ENCODE peak calls at places on chromosomes 11 and 22, in five cellular contexts. One of them, this sample, is unnamed.

GRCh38 chr11:35112846-35113105 is 26.2 kb upstream of the CD44 start:
- DNase-seq in spleen: no peak
- DNase-seq in prostate gland: no peak
- DNase-seq in K562: no peak
- DNase-seq in stomach: no peak
- DNase-seq in this sample: no peak

GRCh38 chr11:66685276-66686099 is 7.8 kb upstream of the RBM4B start:
- DNase-seq in spleen: peak; percentile 71
- DNase-seq in prostate gland: no peak
- DNase-seq in K562: no peak
- DNase-seq in stomach: no peak
- DNase-seq in this sample: no peak

GRCh38 chr22:45010532-45010900 is 711 bp upstream of the PHF21B start:
- DNase-seq in spleen: no peak
- DNase-seq in prostate gland: no peak
- DNase-seq in K562: no peak
- DNase-seq in stomach: no peak
- DNase-seq in this sample: no peak

GRCh38 chr11:118002541-118003019 is 16.4 kb downstream of the IL10RA start:
- DNase-seq in spleen: peak; percentile 71
- DNase-seq in prostate gland: no peak
- DNase-seq in K562: peak; percentile 33
- DNase-seq in stomach: no peak
- DNase-seq in this sample: peak; percentile 91

GRCh38 chr11:114232400-114233070 is 63.7 kb upstream of the NNMT start:
- DNase-seq in spleen: no peak
- DNase-seq in prostate gland: no peak
- DNase-seq in K562: no peak
- DNase-seq in stomach: no peak
- DNase-seq in this sample: no peak

GRCh38 chr11:100956321-100956720 is 173.3 kb downstream of the PGR start:
- DNase-seq in spleen: no peak
- DNase-seq in prostate gland: no peak
- DNase-seq in K562: no peak
- DNase-seq in stomach: no peak
- DNase-seq in this sample: no peak

GRCh38 chr22:35766654-35767580 is 49.2 kb downstream of the APOL5 start:
- DNase-seq in spleen: no peak
- DNase-seq in prostate gland: no peak
- DNase-seq in K562: no peak
- DNase-seq in stomach: no peak
- DNase-seq in this sample: no peak

GRCh38 chr22:31247726-31248125 is 35.6 kb downstream of the LIMK2 start:
- DNase-seq in spleen: no peak
- DNase-seq in prostate gland: no peak
- DNase-seq in K562: no peak
- DNase-seq in stomach: no peak
- DNase-seq in this sample: no peak

GRCh38 chr11:8719260-8720190 is 36.9 kb downstream of the RPL27A start:
- DNase-seq in spleen: no peak
- DNase-seq in prostate gland: peak; percentile 68
- DNase-seq in K562: no peak
- DNase-seq in stomach: no peak
- DNase-seq in this sample: peak; percentile 92

GRCh38 chr11:34537636-34538035 is 24.0 kb upstream of the ELF5 start:
- DNase-seq in spleen: no peak
- DNase-seq in prostate gland: no peak
- DNase-seq in K562: no peak
- DNase-seq in stomach: no peak
- DNase-seq in this sample: no peak

GRCh38 chr11:93303689-93304088 is 26.9 kb upstream of the DEUP1 start:
- DNase-seq in spleen: peak; percentile 58
- DNase-seq in prostate gland: no peak
- DNase-seq in K562: no peak
- DNase-seq in stomach: no peak
- DNase-seq in this sample: no peak

GRCh38 chr22:38609371-38609770 is 39.4 kb upstream of the DMC1 start:
- DNase-seq in spleen: no peak
- DNase-seq in prostate gland: no peak
- DNase-seq in K562: no peak
- DNase-seq in stomach: no peak
- DNase-seq in this sample: no peak

GRCh38 chr22:20533879-20534265 is 26.5 kb downstream of the MED15 start:
- DNase-seq in spleen: no peak
- DNase-seq in prostate gland: no peak
- DNase-seq in K562: no peak
- DNase-seq in stomach: no peak
- DNase-seq in this sample: no peak

GRCh38 chr11:67113231-67113721 is 5.8 kb upstream of the KDM2A start:
- DNase-seq in spleen: no peak
- DNase-seq in prostate gland: no peak
- DNase-seq in K562: no peak
- DNase-seq in stomach: no peak
- DNase-seq in this sample: peak; percentile 28

GRCh38 chr11:32852142-32852541 is 22.4 kb downstream of the PRRG4 start:
- DNase-seq in spleen: no peak
- DNase-seq in prostate gland: no peak
- DNase-seq in K562: no peak
- DNase-seq in stomach: no peak
- DNase-seq in this sample: no peak

GRCh38 chr11:75816561-75817239 is 1.7 kb downstream of the UVRAG start:
- DNase-seq in spleen: no peak
- DNase-seq in prostate gland: no peak
- DNase-seq in K562: no peak
- DNase-seq in stomach: no peak
- DNase-seq in this sample: no peak

GRCh38 chr11:70225629-70226582 is 22.8 kb downstream of the FADD start:
- DNase-seq in spleen: no peak
- DNase-seq in prostate gland: no peak
- DNase-seq in K562: no peak
- DNase-seq in stomach: peak; percentile 77
- DNase-seq in this sample: no peak

GRCh38 chr22:22180738-22181514 is 63.7 kb upstream of the VPREB1 start:
- DNase-seq in spleen: no peak
- DNase-seq in prostate gland: no peak
- DNase-seq in K562: no peak
- DNase-seq in stomach: no peak
- DNase-seq in this sample: no peak

GRCh38 chr22:29621761-29622526 is 18.5 kb downstream of the NF2 start:
- DNase-seq in spleen: no peak
- DNase-seq in prostate gland: no peak
- DNase-seq in K562: no peak
- DNase-seq in stomach: no peak
- DNase-seq in this sample: no peak

GRCh38 chr11:128766687-128767086 is 72.8 kb downstream of the FLI1 start:
- DNase-seq in spleen: no peak
- DNase-seq in prostate gland: no peak
- DNase-seq in K562: no peak
- DNase-seq in stomach: no peak
- DNase-seq in this sample: no peak

GRCh38 chr11:17774232-17775034 is 39.9 kb downstream of the KCNC1 start:
- DNase-seq in spleen: peak; percentile 63
- DNase-seq in prostate gland: no peak
- DNase-seq in K562: no peak
- DNase-seq in stomach: no peak
- DNase-seq in this sample: peak; percentile 50

GRCh38 chr11:119783466-119784400 is 54.7 kb upstream of the NECTIN1 start:
- DNase-seq in spleen: peak; percentile 49
- DNase-seq in prostate gland: no peak
- DNase-seq in K562: no peak
- DNase-seq in stomach: no peak
- DNase-seq in this sample: no peak

GRCh38 chr11:61756452-61757212 is 4.2 kb downstream of the MYRF start:
- DNase-seq in spleen: no peak
- DNase-seq in prostate gland: no peak
- DNase-seq in K562: peak; percentile 74
- DNase-seq in stomach: peak; percentile 88
- DNase-seq in this sample: no peak

DNA sequence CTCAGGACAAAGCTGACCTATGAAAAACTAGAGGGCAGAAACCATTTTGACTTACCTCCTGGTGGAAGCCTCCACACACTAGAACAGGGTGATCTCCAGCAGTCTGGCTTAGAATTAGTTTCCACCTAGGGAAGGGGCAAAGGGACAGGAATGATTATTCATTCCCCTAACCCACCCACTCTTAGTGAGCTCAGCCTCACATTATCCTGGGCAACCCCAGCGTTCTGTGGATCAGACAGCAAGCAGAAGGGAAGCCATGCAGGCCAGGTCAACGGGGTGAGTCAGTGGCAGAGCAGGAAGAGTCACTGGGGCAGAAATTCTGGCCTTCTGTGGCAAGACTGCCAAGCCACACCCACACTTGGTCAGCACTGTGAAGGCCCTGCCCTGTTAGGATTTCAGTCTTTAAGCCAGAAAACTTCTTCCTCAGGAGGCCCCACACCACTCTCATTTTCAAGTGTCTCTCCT is 10.5 kb downstream of the NUMA1 start:
- DNase-seq in spleen: peak; percentile 91
- DNase-seq in prostate gland: peak; percentile 54
- DNase-seq in K562: peak; percentile 27
- DNase-seq in stomach: peak; percentile 78
- DNase-seq in this sample: peak; percentile 89
- TF ChIP-seq POLR2A in spleen: no peak
- TF ChIP-seq POLR2A in prostate gland: peak; percentile 48
- TF ChIP-seq POLR2A in K562: no peak
- TF ChIP-seq POLR2A in stomach: no peak
- TF ChIP-seq POLR2A in this sample: no peak

GRCh38 chr22:23762866-23763578 is at the start of gene C22orf15:
- DNase-seq in spleen: no peak
- DNase-seq in prostate gland: no peak
- DNase-seq in K562: no peak
- DNase-seq in stomach: no peak
- DNase-seq in this sample: no peak
- H3K4me3 ChIP-seq in spleen: peak within 1 kb of the TSS; percentile 34
- H3K4me3 ChIP-seq in prostate gland: no peak within 1 kb of the TSS
- H3K4me3 ChIP-seq in K562: no peak within 1 kb of the TSS
- H3K4me3 ChIP-seq in stomach: peak within 1 kb of the TSS; percentile 23
- H3K4me3 ChIP-seq in this sample: peak within 1 kb of the TSS; percentile 37

GRCh38 chr11:116981216-116981887 is 116.9 kb downstream of the SIK3 start:
- DNase-seq in spleen: peak; percentile 33
- DNase-seq in prostate gland: no peak
- DNase-seq in K562: no peak
- DNase-seq in stomach: no peak
- DNase-seq in this sample: no peak

GRCh38 chr11:116986521-116987105 is 111.6 kb downstream of the SIK3 start:
- DNase-seq in spleen: no peak
- DNase-seq in prostate gland: no peak
- DNase-seq in K562: no peak
- DNase-seq in stomach: no peak
- DNase-seq in this sample: no peak

GRCh38 chr11:116980136-116980793 is 118.0 kb downstream of the SIK3 start:
- DNase-seq in spleen: no peak
- DNase-seq in prostate gland: no peak
- DNase-seq in K562: no peak
- DNase-seq in stomach: no peak
- DNase-seq in this sample: no peak

GRCh38 chr11:116984186-116984585 is 114.0 kb downstream of the SIK3 start:
- DNase-seq in spleen: no peak
- DNase-seq in prostate gland: no peak
- DNase-seq in K562: no peak
- DNase-seq in stomach: no peak
- DNase-seq in this sample: no peak

GRCh38 chr11:116984589-116984988 is 113.6 kb downstream of the SIK3 start:
- DNase-seq in spleen: no peak
- DNase-seq in prostate gland: no peak
- DNase-seq in K562: no peak
- DNase-seq in stomach: no peak
- DNase-seq in this sample: no peak
- TF ChIP-seq POLR2AphosphoS5 in spleen: no peak
- TF ChIP-seq POLR2AphosphoS5 in prostate gland: no peak
- TF ChIP-seq POLR2AphosphoS5 in K562: no peak
- TF ChIP-seq POLR2AphosphoS5 in stomach: no peak
- TF ChIP-seq POLR2AphosphoS5 in this sample: peak; percentile 21

DNA sequence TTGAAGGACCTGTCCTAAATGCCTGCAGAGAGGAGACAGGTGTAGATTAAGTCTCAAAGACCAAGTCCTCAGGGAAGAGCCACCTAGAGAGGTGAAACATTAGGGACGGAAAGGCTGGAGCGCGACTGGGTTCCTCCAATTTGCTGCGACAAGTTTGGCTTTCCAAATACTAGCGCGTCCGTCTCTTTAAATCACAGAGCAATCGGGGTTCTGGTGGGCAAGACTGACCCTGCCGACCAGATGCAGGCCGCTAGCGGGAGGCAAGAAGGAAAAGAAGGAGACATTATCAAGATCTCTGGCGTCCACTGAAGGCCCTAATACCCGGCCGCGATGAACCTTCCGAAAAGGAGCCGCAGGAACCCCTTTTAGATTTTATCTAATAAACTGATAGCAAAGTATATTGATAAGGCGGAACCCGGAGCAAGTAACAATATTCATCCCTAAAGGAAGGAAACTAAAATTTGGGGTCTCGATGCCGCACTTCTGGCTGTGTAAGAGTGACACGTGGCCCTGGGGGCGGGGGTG is 128.2 kb upstream of the C11orf58 start:
- DNase-seq in spleen: no peak
- DNase-seq in prostate gland: no peak
- DNase-seq in K562: no peak
- DNase-seq in stomach: no peak
- DNase-seq in this sample: no peak
- TF ChIP-seq POLR2A in spleen: no peak
- TF ChIP-seq POLR2A in prostate gland: no peak
- TF ChIP-seq POLR2A in K562: no peak
- TF ChIP-seq POLR2A in stomach: no peak
- TF ChIP-seq POLR2A in this sample: no peak

GRCh38 chr11:123235117-123235686 is 40.2 kb upstream of the CLMP start:
- DNase-seq in spleen: peak; percentile 79
- DNase-seq in prostate gland: no peak
- DNase-seq in K562: peak; percentile 79
- DNase-seq in stomach: peak; percentile 44
- DNase-seq in this sample: peak; percentile 86

GRCh38 chr11:123231777-123232176 is 36.7 kb upstream of the CLMP start:
- DNase-seq in spleen: no peak
- DNase-seq in prostate gland: no peak
- DNase-seq in K562: no peak
- DNase-seq in stomach: no peak
- DNase-seq in this sample: no peak

GRCh38 chr11:123231263-123231662 is 36.2 kb upstream of the CLMP start:
- DNase-seq in spleen: no peak
- DNase-seq in prostate gland: no peak
- DNase-seq in K562: no peak
- DNase-seq in stomach: no peak
- DNase-seq in this sample: no peak

GRCh38 chr11:123233978-123234340 is 38.9 kb upstream of the CLMP start:
- DNase-seq in spleen: no peak
- DNase-seq in prostate gland: no peak
- DNase-seq in K562: no peak
- DNase-seq in stomach: no peak
- DNase-seq in this sample: no peak

GRCh38 chr11:123233280-123233977 is 38.4 kb upstream of the CLMP start:
- DNase-seq in spleen: no peak
- DNase-seq in prostate gland: no peak
- DNase-seq in K562: no peak
- DNase-seq in stomach: no peak
- DNase-seq in this sample: no peak
- H3K4me3 ChIP-seq in spleen: no peak overlapping the region
- H3K4me3 ChIP-seq in prostate gland: no peak overlapping the region
- H3K4me3 ChIP-seq in K562: no peak overlapping the region
- H3K4me3 ChIP-seq in stomach: no peak overlapping the region
- H3K4me3 ChIP-seq in this sample: no peak overlapping the region

GRCh38 chr11:46389450-46390330 is 1.9 kb downstream of the CHRM4 start:
- DNase-seq in spleen: peak; percentile 90
- DNase-seq in prostate gland: peak; percentile 54
- DNase-seq in K562: peak; percentile 61
- DNase-seq in stomach: peak; percentile 73
- DNase-seq in this sample: peak; percentile 74
- TF ChIP-seq POLR2AphosphoS5 in spleen: peak; percentile 52
- TF ChIP-seq POLR2AphosphoS5 in prostate gland: peak; percentile 43
- TF ChIP-seq POLR2AphosphoS5 in K562: no peak
- TF ChIP-seq POLR2AphosphoS5 in stomach: no peak
- TF ChIP-seq POLR2AphosphoS5 in this sample: no peak